ENCODE peak calls at places on chromosomes 6 and 20, in five cellular contexts. Y, L, W, F and D are unnamed samples.

GRCh38 chr6:52407467-52407866 is 12.7 kb upstream of the EFHC1 start:
- DNase-seq in Y (peak), L (peak), W (peak), F (peak), D (no peak)

GRCh38 chr20:10434467-10434831 is 427 bp upstream of the MKKS start:
- DNase-seq in Y (peak), L (peak), W (peak), F (peak), D (peak)

GRCh38 chr6:147201885-147202515 is 2.2 kb upstream of the STXBP5 start:
- DNase-seq in Y (peak), L (peak), W (peak), F (peak), D (no peak)

GRCh38 chr6:54618597-54618996 is 228.0 kb upstream of the FAM83B start:
- DNase-seq in Y (no peak), L (no peak), W (no peak), F (no peak), D (no peak)

GRCh38 chr6:161168281-161168891 is 105.5 kb downstream of the AGPAT4 start:
- DNase-seq in Y (peak), L (no peak), W (peak), F (no peak), D (no peak)

GRCh38 chr6:7153807-7154206 is 46.0 kb downstream of the RREB1 start:
- DNase-seq in Y (no peak), L (peak), W (no peak), F (no peak), D (no peak)

GRCh38 chr20:49353348-49353747 is 75.5 kb upstream of the ZNFX1 start:
- DNase-seq in Y (no peak), L (no peak), W (no peak), F (no peak), D (no peak)

GRCh38 chr6:5081955-5082354 is 3.2 kb upstream of the PPP1R3G start:
- DNase-seq in Y (no peak), L (no peak), W (no peak), F (no peak), D (no peak)

GRCh38 chr6:89409461-89410035 is 2.5 kb downstream of the RRAGD start:
- DNase-seq in Y (no peak), L (no peak), W (peak), F (no peak), D (no peak)

GRCh38 chr20:23404196-23404595 is 17.1 kb downstream of the NAPB start:
- DNase-seq in Y (no peak), L (no peak), W (no peak), F (peak), D (no peak)

GRCh38 chr6:129567374-129567773 is 142.6 kb downstream of the ARHGAP18 start:
- DNase-seq in Y (peak), L (peak), W (peak), F (peak), D (no peak)

GRCh38 chr20:39581034-39581433 is 618.9 kb downstream of the DHX35 start:
- DNase-seq in Y (no peak), L (no peak), W (no peak), F (no peak), D (no peak)

GRCh38 chr6:37724530-37725220 is 27.0 kb upstream of the MDGA1 start:
- DNase-seq in Y (no peak), L (no peak), W (no peak), F (no peak), D (no peak)
- TF ChIP-seq JUNB in Y (no peak), L (no peak), W (no peak), F (no peak), D (no peak)

DNA sequence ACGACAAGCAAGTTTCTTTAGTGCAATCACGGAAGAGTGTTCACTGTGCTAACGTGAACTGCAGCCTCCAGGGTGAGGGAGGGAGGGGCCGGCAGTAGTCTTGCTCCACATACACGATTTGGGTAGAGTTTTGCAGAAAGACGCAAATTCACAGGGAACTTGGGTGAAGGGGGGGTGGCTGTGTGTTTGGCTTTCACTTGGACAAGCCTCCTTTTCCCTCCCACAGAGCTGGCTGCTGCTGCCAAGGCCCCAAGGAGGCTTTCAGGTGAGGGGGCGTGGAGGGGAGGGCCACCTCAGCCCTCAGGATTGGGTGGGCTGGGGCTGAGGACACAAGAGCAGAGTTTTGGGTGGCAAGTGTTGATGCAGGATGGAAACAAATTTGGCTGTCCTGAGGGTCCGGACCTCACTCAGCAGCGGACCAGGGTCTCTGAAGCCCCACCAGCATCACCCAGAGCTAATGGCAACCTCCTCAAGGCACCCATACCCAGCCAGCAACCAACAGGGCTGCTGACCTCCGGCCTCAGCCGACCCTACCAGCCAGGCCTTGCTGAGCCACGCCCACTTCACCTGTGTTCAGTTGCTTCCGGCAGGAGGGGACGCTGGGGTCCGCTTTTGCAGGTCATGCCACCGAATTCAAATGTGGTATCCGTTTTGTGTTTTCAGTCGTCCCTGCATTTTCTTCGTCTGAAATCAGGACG is 204.5 kb downstream of the ERMARD start:
- DNase-seq in Y (no peak), L (no peak), W (no peak), F (no peak), D (no peak)
- TF ChIP-seq JUNB in Y (no peak), L (no peak), W (no peak), F (no peak), D (no peak)

GRCh38 chr6:3911130-3911529 is 62.0 kb downstream of the FAM50B start:
- DNase-seq in Y (no peak), L (no peak), W (no peak), F (no peak), D (no peak)
- TF ChIP-seq JUNB in Y (no peak), L (no peak), W (no peak), F (no peak), D (no peak)

GRCh38 chr6:139654888-139655782 is 280.7 kb upstream of the CITED2 start:
- DNase-seq in Y (peak), L (no peak), W (peak), F (peak), D (no peak)

GRCh38 chr6:139657121-139657520 is 282.7 kb upstream of the CITED2 start:
- DNase-seq in Y (no peak), L (no peak), W (no peak), F (no peak), D (no peak)

GRCh38 chr6:139653136-139653535 is 278.7 kb upstream of the CITED2 start:
- DNase-seq in Y (no peak), L (no peak), W (peak), F (no peak), D (no peak)

GRCh38 chr6:139654309-139654708 is 279.9 kb upstream of the CITED2 start:
- DNase-seq in Y (no peak), L (no peak), W (no peak), F (peak), D (no peak)

GRCh38 chr6:139655783-139656705 is 281.6 kb upstream of the CITED2 start:
- DNase-seq in Y (peak), L (peak), W (no peak), F (peak), D (no peak)
- TF ChIP-seq JUNB in Y (no peak), L (no peak), W (no peak), F (no peak), D (no peak)